ENCODE peak calls at places on chromosomes 7 and 10, in six cellular contexts. S is PC-9, D is lower leg skin, M is tibial artery, H is heart left ventricle, Z is upper lobe of right lung. O is an unnamed sample.

GRCh38 chr10:121096617-121097431 is 245.7 kb downstream of the WDR11 start:
- DNase-seq in S (no peak), D (no peak), M (no peak), H (peak; percentile 81), Z (no peak), O (no peak)

GRCh38 chr10:110494532-110494931 is 3.2 kb upstream of the DUSP5 start:
- DNase-seq in S (no peak), D (no peak), M (no peak), H (no peak), Z (no peak), O (no peak)

GRCh38 chr7:149532654-149533053 is 35.0 kb upstream of the ZNF746 start:
- DNase-seq in S (no peak), D (no peak), M (no peak), H (no peak), Z (no peak), O (no peak)

GRCh38 chr10:12782537-12782936 is 219.0 kb downstream of the CCDC3 start:
- DNase-seq in S (peak; percentile 20), D (no peak), M (no peak), H (no peak), Z (no peak), O (peak; percentile 65)

GRCh38 chr7:5610500-5611186 is 170.8 kb downstream of the RNF216 start:
- DNase-seq in S (no peak), D (no peak), M (no peak), H (no peak), Z (no peak), O (no peak)

GRCh38 chr10:94002156-94002555 is 8.4 kb downstream of the PLCE1 start:
- DNase-seq in S (no peak), D (no peak), M (no peak), H (no peak), Z (no peak), O (peak; percentile 66)

GRCh38 chr10:72250666-72251065 is 23.1 kb upstream of the DDIT4 start:
- DNase-seq in S (peak; percentile 22), D (no peak), M (peak; percentile 90), H (peak; percentile 73), Z (no peak), O (peak; percentile 79)

GRCh38 chr7:141754939-141755338 is 9.0 kb upstream of the TAS2R3 start:
- DNase-seq in S (no peak), D (no peak), M (no peak), H (no peak), Z (no peak), O (no peak)

GRCh38 chr7:17690030-17690429 is 250.3 kb downstream of the SNX13 start:
- DNase-seq in S (peak; percentile 63), D (no peak), M (no peak), H (no peak), Z (no peak), O (no peak)

GRCh38 chr10:24685958-24686540 is 37.6 kb downstream of the ARHGAP21 start:
- DNase-seq in S (no peak), D (no peak), M (no peak), H (no peak), Z (no peak), O (no peak)

GRCh38 chr7:152520861-152521302 is 85.1 kb upstream of the KMT2C start:
- DNase-seq in S (no peak), D (no peak), M (no peak), H (no peak), Z (no peak), O (no peak)

GRCh38 chr10:48890904-48891839 is 48.5 kb downstream of the LRRC18 start:
- DNase-seq in S (no peak), D (no peak), M (no peak), H (no peak), Z (no peak), O (no peak)

GRCh38 chr10:79560160-79560709 is at the start of gene SFTPA2:
- DNase-seq in S (no peak), D (no peak), M (no peak), H (no peak), Z (no peak), O (no peak)

GRCh38 chr10:78685466-78686163 is 383.2 kb upstream of the ZMIZ1 start:
- DNase-seq in S (no peak), D (no peak), M (no peak), H (no peak), Z (no peak), O (no peak)

GRCh38 chr10:7572435-7572834 is 94.3 kb downstream of the ITIH5 start:
- DNase-seq in S (no peak), D (no peak), M (no peak), H (no peak), Z (no peak), O (no peak)

GRCh38 chr10:125153693-125154490 is 6.5 kb downstream of the CTBP2 start:
- DNase-seq in S (no peak), D (no peak), M (peak; percentile 77), H (no peak), Z (no peak), O (no peak)

GRCh38 chr10:13716161-13717071 is 129.7 kb downstream of the PRPF18 start:
- DNase-seq in S (no peak), D (no peak), M (no peak), H (no peak), Z (no peak), O (no peak)

GRCh38 chr7:44348851-44349781 is 23.7 kb upstream of the CAMK2B start:
- DNase-seq in S (no peak), D (no peak), M (no peak), H (no peak), Z (no peak), O (no peak)

GRCh38 chr7:55912748-55913158 is 25.5 kb downstream of the ZNF713 start:
- DNase-seq in S (no peak), D (no peak), M (no peak), H (no peak), Z (no peak), O (no peak)

GRCh38 chr10:58050575-58050974 is 217.1 kb downstream of the IPMK start:
- DNase-seq in S (no peak), D (no peak), M (no peak), H (no peak), Z (no peak), O (no peak)

GRCh38 chr10:85642082-85642420 is 724.5 kb downstream of the GRID1 start:
- DNase-seq in S (peak; percentile 31), D (peak; percentile 2), M (no peak), H (no peak), Z (no peak), O (no peak)

GRCh38 chr7:376306-376969 is 86.5 kb downstream of the FOXL3 start:
- DNase-seq in S (no peak), D (peak; percentile 82), M (peak; percentile 60), H (peak; percentile 51), Z (peak; percentile 62), O (no peak)

GRCh38 chr7:73701357-73701995 is 18.0 kb downstream of the STX1A start:
- DNase-seq in S (peak; percentile 48), D (no peak), M (no peak), H (no peak), Z (no peak), O (no peak)

GRCh38 chr10:3099291-3100092 is 32.1 kb downstream of the PFKP start:
- DNase-seq in S (no peak), D (no peak), M (peak; percentile 56), H (no peak), Z (no peak), O (no peak)

GRCh38 chr10:23522345-23522744 is 83.5 kb downstream of the OTUD1 start:
- DNase-seq in S (peak; percentile 12), D (no peak), M (no peak), H (no peak), Z (no peak), O (no peak)

GRCh38 chr10:23523251-23523650 is 84.4 kb downstream of the OTUD1 start:
- DNase-seq in S (no peak), D (no peak), M (no peak), H (no peak), Z (no peak), O (no peak)

GRCh38 chr10:23528419-23528818 is 89.5 kb downstream of the OTUD1 start:
- DNase-seq in S (no peak), D (no peak), M (no peak), H (no peak), Z (no peak), O (no peak)

GRCh38 chr10:23521735-23522134 is 82.9 kb downstream of the OTUD1 start:
- DNase-seq in S (no peak), D (no peak), M (no peak), H (no peak), Z (no peak), O (no peak)

GRCh38 chr10:23525406-23525805 is 86.5 kb downstream of the OTUD1 start:
- DNase-seq in S (peak; percentile 19), D (no peak), M (no peak), H (no peak), Z (no peak), O (no peak)
- TF ChIP-seq CTCF in S (peak; percentile 60), D (no peak), M (peak; percentile 37), H (peak; percentile 63), Z (peak; percentile 56), O (peak; percentile 67)

GRCh38 chr7:128100949-128101713 is 69.9 kb upstream of the LRRC4 start:
- DNase-seq in S (no peak), D (no peak), M (no peak), H (peak; percentile 33), Z (no peak), O (peak; percentile 39)

GRCh38 chr7:128104109-128104742 is 73.0 kb upstream of the LRRC4 start:
- DNase-seq in S (no peak), D (no peak), M (no peak), H (no peak), Z (no peak), O (peak; percentile 65)

GRCh38 chr7:128102490-128103291 is 71.5 kb upstream of the LRRC4 start:
- DNase-seq in S (no peak), D (no peak), M (no peak), H (no peak), Z (no peak), O (no peak)

GRCh38 chr7:128105228-128106022 is 74.2 kb upstream of the LRRC4 start:
- DNase-seq in S (no peak), D (no peak), M (no peak), H (no peak), Z (peak; percentile 46), O (no peak)

GRCh38 chr7:128103498-128104108 is 72.4 kb upstream of the LRRC4 start:
- DNase-seq in S (no peak), D (no peak), M (no peak), H (peak; percentile 75), Z (no peak), O (peak; percentile 70)
- H3K4me3 ChIP-seq in S (no peak overlapping the region), D (peak overlapping the region; percentile 10), M (peak overlapping the region; percentile 35), H (peak overlapping the region; percentile 42), Z (peak overlapping the region; percentile 42), O (peak overlapping the region; percentile 53)

GRCh38 chr10:101011517-101012423 is 12.2 kb downstream of the LZTS2 start:
- DNase-seq in S (no peak), D (no peak), M (no peak), H (peak; percentile 51), Z (no peak), O (peak; percentile 33)
- TF ChIP-seq CTCF in S (no peak), D (no peak), M (peak; percentile 10), H (no peak), Z (peak; percentile 22), O (no peak)

GRCh38 chr10:74293686-74294365 is 142.8 kb downstream of the ADK start:
- DNase-seq in S (peak; percentile 73), D (no peak), M (no peak), H (no peak), Z (no peak), O (no peak)

GRCh38 chr10:74292871-74293427 is 141.9 kb downstream of the ADK start:
- DNase-seq in S (peak; percentile 51), D (no peak), M (no peak), H (no peak), Z (no peak), O (no peak)

GRCh38 chr10:74300651-74301050 is 149.6 kb downstream of the ADK start:
- DNase-seq in S (no peak), D (no peak), M (no peak), H (no peak), Z (no peak), O (no peak)

GRCh38 chr10:74297389-74298080 is 146.5 kb downstream of the ADK start:
- DNase-seq in S (no peak), D (no peak), M (no peak), H (no peak), Z (no peak), O (no peak)
- H3K4me3 ChIP-seq in S (no peak overlapping the region), D (no peak overlapping the region), M (no peak overlapping the region), H (no peak overlapping the region), Z (no peak overlapping the region), O (no peak overlapping the region)